ENCODE peak calls at places on chromosome 7, in nine cellular contexts. S is Peyer's patch, V is prostate gland, L is breast epithelium, E is fibroblast of pulmonary artery, D is A549, A is spleen, T is GM23338, C is IMR-90. M is an unnamed sample.

GRCh38 chr7:139769066-139769465 is 8.7 kb downstream of the HIPK2 start:
- DNase-seq in S (no peak), V (no peak), L (no peak), E (no peak), D (no peak), A (no peak), T (no peak), C (no peak), M (no peak)

GRCh38 chr7:143408686-143409551 is at the start of gene EPHA1:
- DNase-seq in S (peak; percentile 91), V (peak; percentile 77), L (no peak), E (no peak), D (no peak), A (no peak), T (peak; percentile 97), C (no peak), M (no peak)

GRCh38 chr7:155164316-155164715 is 94.2 kb downstream of the HTR5A start:
- DNase-seq in S (no peak), V (no peak), L (no peak), E (no peak), D (no peak), A (no peak), T (no peak), C (no peak), M (no peak)

GRCh38 chr7:78095549-78095948 is 297.0 kb downstream of the PHTF2 start:
- DNase-seq in S (no peak), V (no peak), L (no peak), E (peak; percentile 71), D (no peak), A (no peak), T (no peak), C (peak; percentile 83), M (peak; percentile 25)

GRCh38 chr7:116710764-116711452 is 38.9 kb downstream of the MET start:
- DNase-seq in S (no peak), V (no peak), L (no peak), E (no peak), D (peak; percentile 58), A (no peak), T (no peak), C (no peak), M (no peak)

GRCh38 chr7:1555813-1556540 is at the start of gene TMEM184A:
- DNase-seq in S (peak; percentile 96), V (peak; percentile 90), L (peak; percentile 89), E (no peak), D (peak; percentile 91), A (no peak), T (peak; percentile 81), C (no peak), M (no peak)

GRCh38 chr7:30327813-30328212 is 43.4 kb downstream of the ZNRF2 start:
- DNase-seq in S (no peak), V (no peak), L (no peak), E (peak; percentile 30), D (no peak), A (no peak), T (no peak), C (peak; percentile 70), M (peak; percentile 60)

GRCh38 chr7:7699370-7699769 is 19.0 kb downstream of the RPA3 start:
- DNase-seq in S (no peak), V (no peak), L (no peak), E (no peak), D (no peak), A (no peak), T (no peak), C (no peak), M (no peak)

GRCh38 chr7:134212576-134213546 is 85.7 kb downstream of the LRGUK start:
- DNase-seq in S (no peak), V (no peak), L (no peak), E (peak; percentile 35), D (peak; percentile 17), A (no peak), T (no peak), C (peak; percentile 77), M (peak; percentile 49)

GRCh38 chr7:84249651-84250050 is 55.1 kb upstream of the SEMA3A start:
- DNase-seq in S (no peak), V (no peak), L (no peak), E (no peak), D (no peak), A (no peak), T (no peak), C (no peak), M (no peak)

GRCh38 chr7:49852619-49853462 is 79.4 kb downstream of the VWC2 start:
- DNase-seq in S (no peak), V (peak; percentile 47), L (no peak), E (peak; percentile 52), D (peak; percentile 63), A (no peak), T (peak; percentile 89), C (peak; percentile 12), M (peak; percentile 44)

GRCh38 chr7:23254051-23254681 is 7.6 kb downstream of the GPNMB start:
- DNase-seq in S (no peak), V (no peak), L (no peak), E (no peak), D (no peak), A (no peak), T (no peak), C (no peak), M (peak; percentile 45)

GRCh38 chr7:47132471-47132870 is 449.4 kb downstream of the TNS3 start:
- DNase-seq in S (no peak), V (no peak), L (no peak), E (no peak), D (no peak), A (no peak), T (no peak), C (peak; percentile 21), M (no peak)

GRCh38 chr7:10677211-10677610 is 296.5 kb upstream of the PHF14 start:
- DNase-seq in S (no peak), V (no peak), L (no peak), E (no peak), D (no peak), A (no peak), T (no peak), C (no peak), M (no peak)

GRCh38 chr7:3573151-3573550 is 272.1 kb downstream of the SDK1 start:
- DNase-seq in S (no peak), V (no peak), L (no peak), E (no peak), D (no peak), A (no peak), T (no peak), C (no peak), M (no peak)
- TF ChIP-seq CTCF in S (no peak), V (no peak), L (no peak), E (no peak), D (no peak), A (no peak), T (no peak), C (no peak), M (no peak)

DNA sequence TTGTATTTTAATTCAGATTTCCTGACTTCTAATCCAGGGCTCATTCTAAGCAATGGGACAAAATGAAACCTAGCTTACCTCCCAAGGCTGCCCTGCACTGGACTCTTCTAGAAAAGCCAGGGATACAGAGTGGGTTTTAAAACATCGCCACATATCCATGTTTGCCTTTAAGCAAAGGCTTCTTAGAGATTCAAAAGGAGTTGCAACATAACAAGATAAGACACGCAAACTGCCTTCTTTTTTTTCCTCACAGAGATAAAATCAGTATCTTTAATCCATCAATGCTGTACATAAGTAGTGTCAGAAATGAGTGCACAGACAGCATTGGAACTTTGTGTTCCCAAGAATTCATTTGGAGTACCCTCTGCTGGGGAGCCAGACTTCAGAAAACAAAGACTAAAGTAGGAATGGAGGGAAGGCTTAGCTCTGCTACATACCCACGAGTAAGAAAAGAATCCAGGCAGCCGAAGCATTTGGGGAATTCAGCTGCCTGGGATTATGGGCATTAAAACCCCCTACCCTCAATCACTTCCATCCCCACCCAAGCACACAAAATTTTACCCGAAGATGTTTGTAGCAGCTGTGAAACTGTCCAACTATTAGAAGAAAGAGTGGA is 427.8 kb downstream of the ARL4A start:
- DNase-seq in S (no peak), V (peak; percentile 7), L (no peak), E (peak; percentile 55), D (peak; percentile 10), A (no peak), T (peak; percentile 62), C (peak; percentile 16), M (no peak)
- H3K4me3 ChIP-seq in S (no peak overlapping the region), V (no peak overlapping the region), L (peak overlapping the region; percentile 13), E (no peak overlapping the region), D (no peak overlapping the region), A (no peak overlapping the region), T (no peak overlapping the region), C (no peak overlapping the region), M (no peak overlapping the region)

GRCh38 chr7:82729172-82730030 is 285.8 kb upstream of the CACNA2D1 start:
- DNase-seq in S (no peak), V (peak; percentile 12), L (no peak), E (peak; percentile 70), D (peak; percentile 59), A (no peak), T (peak; percentile 75), C (peak; percentile 60), M (peak; percentile 59)
- TF ChIP-seq CTCF in S (no peak), V (peak; percentile 68), L (no peak), E (peak; percentile 85), D (peak; percentile 94), A (peak; percentile 23), T (peak; percentile 97), C (peak; percentile 86), M (peak; percentile 76)

DNA sequence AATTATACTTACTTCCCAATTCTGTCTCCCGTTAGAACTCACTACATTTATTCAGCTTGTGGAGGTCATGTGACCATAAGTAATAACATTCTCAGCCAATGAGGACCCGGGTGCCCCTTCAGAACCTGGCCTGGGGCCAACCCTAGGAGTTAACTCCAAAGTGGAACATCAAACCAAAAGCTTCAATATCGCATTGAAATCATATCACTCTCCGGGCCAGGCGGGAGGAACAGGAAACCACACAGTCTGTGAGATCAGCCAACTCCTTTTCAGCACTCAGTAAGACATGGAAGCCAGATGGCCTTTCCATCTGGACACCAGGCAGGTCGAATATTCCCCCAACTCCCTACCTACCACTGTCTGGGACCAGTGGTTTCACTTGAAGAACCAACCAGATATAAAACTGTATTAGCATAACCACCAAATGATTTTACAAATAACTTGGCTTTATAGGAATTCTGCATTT is 5.5 kb downstream of the CREB3L2 start:
- DNase-seq in S (no peak), V (no peak), L (no peak), E (peak; percentile 93), D (no peak), A (no peak), T (no peak), C (peak; percentile 68), M (peak; percentile 92)
- H3K4me3 ChIP-seq in S (no peak overlapping the region), V (no peak overlapping the region), L (peak overlapping the region; percentile 37), E (no peak overlapping the region), D (no peak overlapping the region), A (no peak overlapping the region), T (no peak overlapping the region), C (no peak overlapping the region), M (no peak overlapping the region)

GRCh38 chr7:87784424-87784823 is 91.7 kb downstream of the SLC25A40 start:
- DNase-seq in S (no peak), V (no peak), L (no peak), E (peak; percentile 18), D (no peak), A (no peak), T (peak; percentile 10), C (peak; percentile 4), M (peak; percentile 10)
- TF ChIP-seq CTCF in S (no peak), V (no peak), L (no peak), E (peak; percentile 12), D (no peak), A (no peak), T (peak; percentile 16), C (peak; percentile 21), M (peak; percentile 24)

GRCh38 chr7:90599892-90600555 is 3.9 kb downstream of the CDK14 start:
- DNase-seq in S (no peak), V (no peak), L (no peak), E (peak; percentile 74), D (no peak), A (no peak), T (no peak), C (peak; percentile 64), M (peak; percentile 27)
- H3K4me3 ChIP-seq in S (no peak overlapping the region), V (no peak overlapping the region), L (no peak overlapping the region), E (peak overlapping the region; percentile 25), D (no peak overlapping the region), A (no peak overlapping the region), T (no peak overlapping the region), C (no peak overlapping the region), M (no peak overlapping the region)

M was measured in fibroblast of mammary gland.